ENCODE peak calls at places on chromosome 3, in eight cellular contexts. T is PC-3, P is heart left ventricle, A is lower lobe of right lung, H is lower leg skin, Z is uterus, O is mucosa of descending colon, X is fibroblast of mammary gland. N is an unnamed sample.

GRCh38 chr3:122996038-122996580 is 31.5 kb downstream of the SEMA5B start:
- DNase-seq in P (no peak), O (no peak), H (peak; percentile 88), T (no peak), X (no peak), Z (peak; percentile 57), A (no peak), N (no peak)

GRCh38 chr3:187739561-187740445 is 5.5 kb downstream of the BCL6 start:
- DNase-seq in T (peak; percentile 87), P (peak; percentile 80), A (peak; percentile 88), H (peak; percentile 97), Z (peak; percentile 95), O (peak; percentile 87), X (peak; percentile 98), N (peak; percentile 96)

GRCh38 chr3:152302521-152303021 is 33.8 kb downstream of the MBNL1 start:
- DNase-seq in T (peak; percentile 45), A (peak; percentile 70), Z (peak; percentile 72), O (no peak), P (peak; percentile 67), H (no peak), X (peak; percentile 93), N (no peak)

GRCh38 chr3:177746259-177747021 is 549.2 kb upstream of the TBL1XR1 start:
- DNase-seq in T (no peak), A (no peak), P (no peak), H (no peak), O (no peak), X (peak; percentile 28), Z (no peak), N (no peak)

GRCh38 chr3:14401692-14402303 is 608 bp upstream of the SLC6A6 start:
- DNase-seq in X (no peak), T (no peak), A (no peak), P (no peak), O (no peak), Z (no peak), H (no peak), N (no peak)

GRCh38 chr3:128726691-128727031 is 678 bp downstream of the RAB7A start:
- DNase-seq in O (peak; percentile 87), A (peak; percentile 70), T (peak; percentile 59), H (peak; percentile 95), X (peak; percentile 87), P (peak; percentile 51), Z (peak; percentile 34), N (peak; percentile 87)

GRCh38 chr3:173501941-173502489 is 104.5 kb downstream of the NLGN1 start:
- DNase-seq in A (no peak), X (peak; percentile 49), Z (no peak), O (no peak), T (no peak), P (no peak), H (no peak), N (no peak)

GRCh38 chr3:42660898-42661297 is 7.4 kb downstream of the ZBTB47 start:
- DNase-seq in H (no peak), O (no peak), Z (no peak), P (peak; percentile 52), A (no peak), X (no peak), T (no peak), N (no peak)

GRCh38 chr3:87173071-87173470 is 54.0 kb upstream of the CHMP2B start:
- DNase-seq in H (no peak), X (no peak), A (no peak), P (no peak), O (no peak), T (peak; percentile 24), Z (no peak), N (no peak)

GRCh38 chr3:127786358-127787070 is 35.8 kb downstream of the MGLL start:
- DNase-seq in X (peak; percentile 74), P (peak; percentile 88), T (no peak), O (peak; percentile 93), H (peak; percentile 96), A (peak; percentile 73), Z (peak; percentile 88), N (peak; percentile 70)

GRCh38 chr3:119675188-119675874 is 1.9 kb downstream of the COX17 start:
- DNase-seq in A (no peak), P (no peak), H (no peak), X (no peak), Z (no peak), O (no peak), T (no peak), N (no peak)
- H3K4me3 ChIP-seq in A (peak overlapping the region; percentile 65), P (peak overlapping the region; percentile 82), H (no peak overlapping the region), X (no peak overlapping the region), Z (no peak overlapping the region), O (no peak overlapping the region), T (peak overlapping the region; percentile 84), N (peak overlapping the region; percentile 73)

DNA sequence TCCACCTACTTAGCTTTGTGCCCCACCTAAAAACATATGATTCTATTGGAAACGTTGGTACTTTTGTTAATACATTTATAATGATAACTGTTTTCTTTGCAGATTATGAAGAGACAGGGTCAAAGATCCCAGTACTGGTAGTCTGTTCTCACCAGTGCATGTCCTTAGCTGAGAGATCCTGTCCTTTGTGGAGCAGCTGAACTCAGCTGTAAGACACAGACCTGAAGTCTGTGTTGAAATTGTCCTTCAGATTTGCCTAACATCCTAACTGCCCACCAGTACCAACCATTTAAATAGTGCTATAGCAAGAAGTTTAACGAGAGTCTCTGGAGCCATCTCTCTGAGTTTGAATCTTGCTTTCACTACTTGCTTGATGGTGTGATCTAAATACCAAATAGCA is 398.7 kb downstream of the FEZF2 start:
- DNase-seq in O (no peak), Z (no peak), A (no peak), H (no peak), T (no peak), X (no peak), P (no peak), N (no peak)
- H3K4me3 ChIP-seq in O (no peak overlapping the region), Z (no peak overlapping the region), A (no peak overlapping the region), H (no peak overlapping the region), T (no peak overlapping the region), X (no peak overlapping the region), P (no peak overlapping the region), N (no peak overlapping the region)

DNA sequence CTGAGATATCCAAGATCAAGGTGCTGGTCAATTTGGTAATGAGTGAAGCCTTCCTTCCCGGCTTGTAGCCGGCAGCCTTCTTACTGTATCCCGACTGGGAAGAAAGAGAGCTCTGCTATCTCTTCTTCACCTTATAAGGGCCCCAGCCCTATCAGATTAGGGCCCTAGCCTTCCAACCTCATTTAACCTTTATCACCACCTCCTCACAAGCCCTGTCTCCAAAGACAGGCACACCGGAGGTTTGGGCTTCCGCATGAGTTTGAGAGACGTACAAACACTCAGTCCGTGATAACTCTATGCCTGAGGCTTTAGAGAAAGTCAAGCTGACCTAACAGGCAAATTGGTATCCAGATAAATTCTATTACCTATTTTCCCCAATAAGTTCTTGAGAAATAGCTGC is 243.9 kb downstream of the OPA1 start:
- DNase-seq in H (peak; percentile 20), A (no peak), X (no peak), O (no peak), T (no peak), Z (no peak), P (no peak), N (no peak)
- H3K4me3 ChIP-seq in H (no peak overlapping the region), A (no peak overlapping the region), X (no peak overlapping the region), O (no peak overlapping the region), T (no peak overlapping the region), Z (no peak overlapping the region), P (no peak overlapping the region), N (no peak overlapping the region)

DNA sequence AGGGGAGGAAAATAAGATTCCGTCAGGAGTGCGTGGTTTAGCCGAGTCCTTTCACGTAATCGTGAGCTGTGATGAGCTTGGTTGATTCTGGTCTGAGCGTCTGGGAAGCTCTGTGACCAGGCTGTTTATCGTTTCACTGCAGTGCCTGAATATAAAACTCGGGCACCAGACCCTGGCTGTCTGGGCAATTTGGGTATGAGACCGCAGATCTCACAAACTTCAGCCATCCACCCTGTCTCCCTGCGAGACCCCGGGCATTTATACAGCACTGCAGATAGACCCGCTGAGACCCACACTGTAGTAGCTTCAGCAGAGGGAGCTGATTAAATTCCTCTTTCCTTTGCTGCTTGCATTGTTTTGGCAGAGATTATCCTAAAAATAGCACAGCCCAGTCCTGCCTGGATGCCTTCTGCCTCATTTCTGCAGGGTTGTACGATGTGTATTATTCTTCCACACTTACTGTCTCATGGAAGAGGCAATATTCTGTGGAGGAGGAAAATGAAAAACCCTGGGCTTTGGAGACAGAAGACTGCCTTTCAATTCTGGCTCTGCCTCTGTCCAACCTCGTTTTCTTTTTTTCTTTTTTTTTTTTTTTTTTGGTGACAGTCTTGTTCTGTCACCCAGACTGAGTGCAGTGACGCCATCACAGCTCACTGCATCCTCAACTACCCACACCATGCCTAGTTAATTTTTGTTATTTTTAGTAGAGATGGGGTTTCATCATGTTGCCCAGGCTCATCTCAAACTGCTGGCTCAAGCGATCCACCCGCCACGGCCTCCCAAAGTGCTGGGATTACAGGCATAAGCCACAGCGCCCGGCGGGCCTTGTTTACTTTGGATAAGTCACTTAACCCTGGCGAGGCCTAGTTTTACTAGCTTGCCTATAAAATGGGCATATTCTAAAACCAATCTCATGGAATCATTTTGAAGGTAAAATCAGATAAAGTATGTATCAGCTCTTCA is 66.6 kb upstream of the SLC25A26 start:
- DNase-seq in Z (no peak), O (no peak), X (peak; percentile 43), P (peak; percentile 19), T (peak; percentile 43), A (no peak), H (no peak), N (no peak)
- H3K4me3 ChIP-seq in Z (peak overlapping the region; percentile 26), O (no peak overlapping the region), X (peak overlapping the region; percentile 1), P (peak overlapping the region; percentile 52), T (no peak overlapping the region), A (peak overlapping the region; percentile 32), H (no peak overlapping the region), N (no peak overlapping the region)

N was measured in spleen.